ENCODE peak calls at places on chromosome 22, in four cellular contexts. C is A549, D is H1, P is prostate gland. Z is an unnamed sample.

GRCh38 chr22:32810241-32811133 is 9.0 kb downstream of the TIMP3 start:
- DNase-seq in D (no peak), P (no peak), C (no peak), Z (no peak)

GRCh38 chr22:27986937-27987336 is 67.9 kb upstream of the PITPNB start:
- DNase-seq in C (no peak), D (no peak), P (no peak), Z (no peak)

GRCh38 chr22:29635734-29636357 is 32.4 kb downstream of the NF2 start:
- DNase-seq in P (peak; percentile 19), C (peak; percentile 28), D (no peak), Z (no peak)

GRCh38 chr22:28822930-28823481 is 22.6 kb upstream of the XBP1 start:
- DNase-seq in P (peak; percentile 90), C (no peak), D (no peak), Z (no peak)

GRCh38 chr22:26643368-26644100 is 13.9 kb upstream of the MIAT start:
- DNase-seq in C (no peak), P (no peak), D (no peak), Z (no peak)

GRCh38 chr22:31451709-31452571 is 37.7 kb downstream of the EIF4ENIF1 start:
- DNase-seq in C (peak; percentile 21), P (no peak), D (no peak), Z (no peak)

GRCh38 chr22:20013382-20013871 is 3.2 kb downstream of the ARVCF start:
- DNase-seq in C (no peak), D (peak; percentile 47), P (no peak), Z (no peak)

GRCh38 chr22:30005213-30005857 is 74.9 kb upstream of the HORMAD2 start:
- DNase-seq in D (peak; percentile 23), C (peak; percentile 27), P (peak; percentile 66), Z (peak; percentile 72)

GRCh38 chr22:27993201-27993635 is 74.2 kb upstream of the PITPNB start:
- DNase-seq in C (no peak), P (no peak), D (no peak), Z (peak; percentile 75)

GRCh38 chr22:41562461-41562860 is 1.7 kb downstream of the CSDC2 start:
- DNase-seq in C (no peak), D (no peak), P (no peak), Z (no peak)

GRCh38 chr22:20786048-20786447 is 12.1 kb downstream of the SERPIND1 start:
- DNase-seq in P (no peak), D (no peak), C (no peak), Z (no peak)

GRCh38 chr22:31162015-31162765 is 2.2 kb downstream of the RNF185 start:
- DNase-seq in C (no peak), P (no peak), D (no peak), Z (no peak)

GRCh38 chr22:41501209-41501608 is 32.3 kb downstream of the ACO2 start:
- DNase-seq in P (no peak), D (no peak), C (peak; percentile 33), Z (no peak)

GRCh38 chr22:46752286-46752685 is 10.2 kb upstream of the TBC1D22A start:
- DNase-seq in P (no peak), C (no peak), D (no peak), Z (no peak)

GRCh38 chr22:46835693-46836092 is 73.2 kb downstream of the TBC1D22A start:
- DNase-seq in C (no peak), P (no peak), D (no peak), Z (no peak)

GRCh38 chr22:43260346-43260745 is 73.4 kb upstream of the TTLL12 start:
- DNase-seq in P (no peak), C (no peak), D (no peak), Z (no peak)

GRCh38 chr22:17851754-17852153 is 77.5 kb upstream of the BID start:
- DNase-seq in D (no peak), C (no peak), P (no peak), Z (no peak)

GRCh38 chr22:31840581-31840980 is 86.8 kb downstream of the DEPDC5 start:
- DNase-seq in P (no peak), C (no peak), D (no peak), Z (no peak)

GRCh38 chr22:41725510-41726110 is 26.3 kb downstream of the MEI1 start:
- DNase-seq in D (no peak), C (no peak), P (no peak), Z (no peak)

GRCh38 chr22:24843048-24843447 is 37.0 kb downstream of the SGSM1 start:
- DNase-seq in C (no peak), D (no peak), P (no peak), Z (no peak)

GRCh38 chr22:43396934-43397457 is 14.8 kb upstream of the MPPED1 start:
- DNase-seq in P (no peak), D (no peak), C (no peak), Z (no peak)

GRCh38 chr22:19666663-19667593 is 47.4 kb upstream of the SEPTIN5 start:
- DNase-seq in C (no peak), P (no peak), D (no peak), Z (peak; percentile 67)

GRCh38 chr22:29231971-29232959 is 26.6 kb downstream of the EMID1 start:
- DNase-seq in C (no peak), P (no peak), D (no peak), Z (no peak)

GRCh38 chr22:34111210-34111824 is 191.0 kb upstream of the LARGE1 start:
- DNase-seq in P (no peak), D (no peak), C (peak; percentile 13), Z (peak; percentile 88)

DNA sequence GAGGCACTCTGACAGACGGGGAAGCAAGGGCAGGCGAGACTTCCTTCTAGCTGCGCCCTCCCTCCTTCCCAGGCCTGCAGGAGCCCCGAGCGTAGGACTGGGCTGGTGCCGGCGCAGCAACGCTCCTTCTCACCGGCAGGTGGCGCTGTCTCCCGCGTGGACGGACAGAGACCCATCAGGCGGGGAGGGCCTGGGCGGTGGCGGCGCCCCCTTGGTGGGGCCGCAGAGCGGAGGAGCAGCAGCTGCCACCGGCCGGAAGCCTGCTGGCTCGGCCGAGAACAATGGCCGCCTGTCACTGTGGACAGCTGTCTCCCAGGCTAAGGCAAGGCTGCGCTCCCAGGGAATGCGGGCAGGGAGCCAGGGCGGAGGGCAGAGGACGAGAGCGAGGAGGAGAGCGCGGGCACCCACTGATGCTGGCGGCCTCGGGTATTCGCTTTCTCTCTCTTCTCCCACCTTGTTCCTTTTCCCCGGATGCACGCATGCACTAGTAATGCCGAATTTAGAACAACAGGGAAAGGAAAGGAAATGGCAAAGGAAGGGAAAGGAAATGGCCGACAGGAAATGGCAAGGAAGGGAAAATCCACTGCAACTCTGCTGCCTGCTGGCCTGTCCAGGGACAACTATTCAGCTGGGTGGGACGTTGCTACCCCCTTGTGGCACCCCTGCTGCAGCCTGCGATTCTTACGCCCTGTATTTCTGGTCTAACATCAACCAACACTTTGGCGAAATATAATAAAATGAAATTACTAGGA is 14.4 kb downstream of the PPM1F start:
- DNase-seq in C (peak; percentile 70), D (peak; percentile 75), P (peak; percentile 89), Z (peak; percentile 90)
- TF ChIP-seq POLR2A in C (peak; percentile 38), D (no peak), P (no peak), Z (no peak)

GRCh38 chr22:44497904-44498242 is at the start of gene RTL6:
- DNase-seq in C (no peak), D (no peak), P (no peak), Z (no peak)
- H3K4me3 ChIP-seq in C (peak within 1 kb of the TSS; percentile 93), D (peak within 1 kb of the TSS; percentile 52), P (peak within 1 kb of the TSS; percentile 95), Z (peak within 1 kb of the TSS; percentile 55)

GRCh38 chr22:48721394-48721666 is 1106.3 kb downstream of the BRD1 start:
- DNase-seq in D (no peak), P (peak; percentile 67), C (no peak), Z (no peak)
- TF ChIP-seq CTCF in D (no peak), P (no peak), C (no peak), Z (no peak)

GRCh38 chr22:50308597-50308935 is 1.1 kb upstream of the PLXNB2 start:
- DNase-seq in C (no peak), P (no peak), D (no peak), Z (peak; percentile 96)
- TF ChIP-seq POLR2A in C (no peak), P (no peak), D (no peak), Z (no peak)

DNA sequence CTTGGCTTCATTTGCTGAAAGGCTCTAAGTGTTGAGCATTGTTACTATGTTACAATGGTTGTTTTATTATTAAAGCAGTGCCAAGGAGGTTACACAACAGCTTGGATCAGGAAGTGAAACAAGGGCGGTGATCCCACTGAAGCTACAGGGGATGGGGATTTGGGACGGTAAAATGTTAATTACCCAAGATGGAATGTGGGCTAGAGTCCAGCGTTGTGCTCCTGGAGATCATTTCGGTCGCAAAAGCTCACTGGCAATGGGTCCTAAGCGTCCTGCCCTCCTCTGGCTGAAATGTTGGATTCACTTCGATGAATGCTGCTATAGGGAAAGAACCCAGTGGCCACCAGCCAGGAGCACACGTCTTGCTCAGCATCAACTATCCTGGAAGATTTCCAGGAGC is 48.3 kb downstream of the FAM83F start:
- DNase-seq in D (no peak), C (no peak), P (peak; percentile 88), Z (peak; percentile 85)
- H3K4me3 ChIP-seq in D (no peak overlapping the region), C (no peak overlapping the region), P (no peak overlapping the region), Z (no peak overlapping the region)

DNA sequence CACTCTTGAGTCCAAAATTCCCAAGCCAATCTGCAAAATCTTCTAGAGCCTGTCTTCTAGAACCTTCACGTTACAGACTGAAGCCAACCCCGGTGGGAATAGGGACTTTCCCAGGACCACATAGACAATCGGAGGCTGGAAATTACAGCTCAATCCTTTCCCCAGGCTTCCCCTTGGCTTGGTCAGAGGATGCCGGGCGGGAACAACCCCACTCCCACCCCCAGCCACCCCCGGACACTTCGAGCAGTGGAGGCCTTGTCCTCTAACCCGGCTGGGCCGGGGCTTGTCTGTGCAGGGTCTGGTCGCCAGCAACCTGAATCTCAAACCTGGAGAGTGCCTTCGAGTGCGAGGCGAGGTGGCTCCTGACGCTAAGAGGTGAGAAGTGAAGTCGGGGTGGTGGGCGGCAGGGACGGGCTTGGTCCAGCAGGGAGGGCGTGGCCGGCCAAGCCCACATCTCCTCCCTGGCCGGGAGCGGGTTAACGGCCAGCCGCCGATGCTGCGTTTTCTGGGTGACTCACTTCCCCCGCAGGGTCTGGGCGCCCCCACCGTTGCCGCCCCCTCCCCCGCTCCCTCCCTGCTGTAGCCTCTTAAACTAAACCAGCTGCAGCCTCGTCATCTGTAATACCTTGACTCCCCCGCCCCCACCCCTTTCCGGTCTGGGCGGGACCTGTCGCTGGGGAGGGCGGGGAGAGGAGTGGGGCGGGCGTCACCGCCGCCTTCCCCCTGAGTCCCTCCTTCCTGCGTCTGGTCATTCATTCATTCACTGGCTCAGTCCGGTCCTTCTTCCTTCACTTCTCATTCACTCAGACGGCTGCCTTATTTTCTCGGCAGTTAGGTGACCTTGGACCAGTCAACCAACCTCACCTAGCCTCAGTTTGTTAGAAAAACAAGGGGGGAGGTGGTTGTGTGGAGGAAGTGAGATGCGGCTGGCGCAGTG is 1.5 kb downstream of the LGALS1 start:
- DNase-seq in D (peak; percentile 78), P (peak; percentile 76), C (no peak), Z (peak; percentile 80)
- TF ChIP-seq CTCF in D (no peak), P (no peak), C (no peak), Z (no peak)

GRCh38 chr22:23772315-23773246 is at the start of gene MMP11:
- DNase-seq in C (no peak), P (peak; percentile 33), D (no peak), Z (no peak)
- TF ChIP-seq POLR2A in C (no peak), P (no peak), D (no peak), Z (no peak)

DNA sequence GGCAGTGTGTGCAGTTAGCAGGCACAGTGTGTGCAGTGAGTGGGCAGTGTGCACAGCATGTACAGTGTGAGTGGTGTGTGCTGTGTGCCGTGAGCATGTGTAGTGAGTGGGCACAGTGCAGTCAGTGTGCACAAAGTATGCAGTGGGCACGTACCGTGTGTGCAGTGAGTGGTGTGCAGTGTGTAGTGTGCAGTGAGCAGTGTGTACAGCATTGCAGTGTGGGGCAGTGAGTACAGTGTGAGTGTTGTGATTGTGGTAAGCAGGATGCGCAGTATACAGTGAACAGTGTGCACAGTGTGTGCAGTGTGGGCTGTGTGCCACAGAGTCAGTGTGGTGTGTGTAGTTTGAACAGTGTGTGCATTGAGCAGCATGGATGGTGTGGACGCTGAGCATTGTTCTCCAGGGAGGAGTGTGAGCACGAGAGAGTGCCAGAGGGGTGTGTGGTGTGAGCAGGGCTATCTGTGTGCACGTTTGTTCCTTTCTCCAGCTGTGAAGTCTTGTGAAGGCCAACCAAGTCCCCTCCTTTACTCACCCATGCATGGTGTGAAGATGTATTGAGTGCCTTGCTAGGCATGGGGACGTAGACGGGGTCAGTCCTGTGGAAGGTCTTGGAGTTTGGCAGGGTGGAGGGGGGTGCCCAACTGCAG is 3.1 kb downstream of the SHANK3 start:
- DNase-seq in D (no peak), P (no peak), C (no peak), Z (no peak)
- H3K4me3 ChIP-seq in D (peak overlapping the region; percentile 51), P (no peak overlapping the region), C (peak overlapping the region; percentile 58), Z (no peak overlapping the region)